ENCODE peak calls at places on chromosomes 13 and 19, in eight cellular contexts. One of them, this sample, is unnamed.

GRCh38 chr13:102273111-102273510 is 128.7 kb downstream of the FGF14 start:
- DNase-seq in adrenal gland: no peak
- DNase-seq in prostate gland: no peak
- DNase-seq in body of pancreas: no peak
- DNase-seq in pancreas: no peak
- DNase-seq in uterus: no peak
- DNase-seq in BJ: no peak
- DNase-seq in OCI-LY7: no peak
- DNase-seq in this sample: no peak

GRCh38 chr13:96460571-96460970 is 370.7 kb downstream of the HS6ST3 start:
- DNase-seq in adrenal gland: peak; percentile 36
- DNase-seq in prostate gland: no peak
- DNase-seq in body of pancreas: peak; percentile 32
- DNase-seq in pancreas: peak; percentile 24
- DNase-seq in uterus: no peak
- DNase-seq in BJ: no peak
- DNase-seq in OCI-LY7: no peak
- DNase-seq in this sample: no peak

GRCh38 chr19:13014101-13014920 is 19.0 kb downstream of the NFIX start:
- DNase-seq in adrenal gland: no peak
- DNase-seq in prostate gland: no peak
- DNase-seq in body of pancreas: no peak
- DNase-seq in pancreas: no peak
- DNase-seq in uterus: peak; percentile 59
- DNase-seq in BJ: no peak
- DNase-seq in OCI-LY7: no peak
- DNase-seq in this sample: no peak

GRCh38 chr19:12788025-12788681 is 3.1 kb upstream of the JUNB start:
- DNase-seq in adrenal gland: no peak
- DNase-seq in prostate gland: no peak
- DNase-seq in body of pancreas: no peak
- DNase-seq in pancreas: no peak
- DNase-seq in uterus: no peak
- DNase-seq in BJ: no peak
- DNase-seq in OCI-LY7: no peak
- DNase-seq in this sample: peak; percentile 19

GRCh38 chr13:80742027-80742426 is 401.1 kb upstream of the SPRY2 start:
- DNase-seq in adrenal gland: no peak
- DNase-seq in prostate gland: no peak
- DNase-seq in body of pancreas: no peak
- DNase-seq in pancreas: no peak
- DNase-seq in uterus: no peak
- DNase-seq in BJ: no peak
- DNase-seq in OCI-LY7: no peak
- DNase-seq in this sample: no peak

GRCh38 chr19:45887311-45887710 is 1.4 kb upstream of the IRF2BP1 start:
- DNase-seq in adrenal gland: peak; percentile 48
- DNase-seq in prostate gland: no peak
- DNase-seq in body of pancreas: no peak
- DNase-seq in pancreas: no peak
- DNase-seq in uterus: peak; percentile 72
- DNase-seq in BJ: no peak
- DNase-seq in OCI-LY7: no peak
- DNase-seq in this sample: no peak

GRCh38 chr19:44447864-44448674 is at the start of gene ZNF229:
- DNase-seq in adrenal gland: peak; percentile 92
- DNase-seq in prostate gland: peak; percentile 82
- DNase-seq in body of pancreas: peak; percentile 93
- DNase-seq in pancreas: peak; percentile 80
- DNase-seq in uterus: peak; percentile 71
- DNase-seq in BJ: peak; percentile 49
- DNase-seq in OCI-LY7: no peak
- DNase-seq in this sample: peak; percentile 89

GRCh38 chr13:31129419-31129818 is 32.3 kb downstream of the HSPH1 start:
- DNase-seq in adrenal gland: no peak
- DNase-seq in prostate gland: no peak
- DNase-seq in body of pancreas: no peak
- DNase-seq in pancreas: no peak
- DNase-seq in uterus: no peak
- DNase-seq in BJ: no peak
- DNase-seq in OCI-LY7: no peak
- DNase-seq in this sample: no peak

GRCh38 chr13:40261947-40262346 is 404.5 kb downstream of the FOXO1 start:
- DNase-seq in adrenal gland: no peak
- DNase-seq in prostate gland: no peak
- DNase-seq in body of pancreas: no peak
- DNase-seq in pancreas: no peak
- DNase-seq in uterus: no peak
- DNase-seq in BJ: no peak
- DNase-seq in OCI-LY7: no peak
- DNase-seq in this sample: no peak

GRCh38 chr19:588758-589692 is 656 bp upstream of the HCN2 start:
- DNase-seq in adrenal gland: no peak
- DNase-seq in prostate gland: no peak
- DNase-seq in body of pancreas: no peak
- DNase-seq in pancreas: no peak
- DNase-seq in uterus: no peak
- DNase-seq in BJ: no peak
- DNase-seq in OCI-LY7: peak; percentile 55
- DNase-seq in this sample: no peak

GRCh38 chr19:49687150-49687549 is 2.2 kb upstream of the ADM5 start:
- DNase-seq in adrenal gland: no peak
- DNase-seq in prostate gland: no peak
- DNase-seq in body of pancreas: no peak
- DNase-seq in pancreas: no peak
- DNase-seq in uterus: no peak
- DNase-seq in BJ: no peak
- DNase-seq in OCI-LY7: no peak
- DNase-seq in this sample: no peak

GRCh38 chr19:1046836-1047695 is 7.2 kb downstream of the ABCA7 start:
- DNase-seq in adrenal gland: no peak
- DNase-seq in prostate gland: no peak
- DNase-seq in body of pancreas: no peak
- DNase-seq in pancreas: no peak
- DNase-seq in uterus: no peak
- DNase-seq in BJ: no peak
- DNase-seq in OCI-LY7: no peak
- DNase-seq in this sample: no peak

GRCh38 chr13:109785892-109786450 is 412 bp downstream of the IRS2 start:
- DNase-seq in adrenal gland: no peak
- DNase-seq in prostate gland: no peak
- DNase-seq in body of pancreas: peak; percentile 29
- DNase-seq in pancreas: no peak
- DNase-seq in uterus: no peak
- DNase-seq in BJ: no peak
- DNase-seq in OCI-LY7: no peak
- DNase-seq in this sample: peak; percentile 19

GRCh38 chr19:48290341-48290922 is 20.6 kb downstream of the ZNF114 start:
- DNase-seq in adrenal gland: peak; percentile 28
- DNase-seq in prostate gland: no peak
- DNase-seq in body of pancreas: no peak
- DNase-seq in pancreas: no peak
- DNase-seq in uterus: peak; percentile 28
- DNase-seq in BJ: no peak
- DNase-seq in OCI-LY7: no peak
- DNase-seq in this sample: peak; percentile 53

GRCh38 chr13:100115693-100116254 is 26.9 kb downstream of the PCCA start:
- DNase-seq in adrenal gland: no peak
- DNase-seq in prostate gland: no peak
- DNase-seq in body of pancreas: no peak
- DNase-seq in pancreas: no peak
- DNase-seq in uterus: no peak
- DNase-seq in BJ: no peak
- DNase-seq in OCI-LY7: no peak
- DNase-seq in this sample: no peak

GRCh38 chr19:43432866-43433673 is 18.4 kb downstream of the TEX101 start:
- DNase-seq in adrenal gland: peak; percentile 75
- DNase-seq in prostate gland: peak; percentile 33
- DNase-seq in body of pancreas: peak; percentile 71
- DNase-seq in pancreas: peak; percentile 59
- DNase-seq in uterus: peak; percentile 22
- DNase-seq in BJ: no peak
- DNase-seq in OCI-LY7: peak; percentile 53
- DNase-seq in this sample: peak; percentile 49

GRCh38 chr13:90205911-90206310 is 1141.6 kb upstream of the MIR17HG start:
- DNase-seq in adrenal gland: no peak
- DNase-seq in prostate gland: no peak
- DNase-seq in body of pancreas: no peak
- DNase-seq in pancreas: no peak
- DNase-seq in uterus: no peak
- DNase-seq in BJ: no peak
- DNase-seq in OCI-LY7: no peak
- DNase-seq in this sample: no peak

GRCh38 chr13:88541993-88542392 is 870.8 kb downstream of the SLITRK5 start:
- DNase-seq in adrenal gland: no peak
- DNase-seq in prostate gland: no peak
- DNase-seq in body of pancreas: no peak
- DNase-seq in pancreas: no peak
- DNase-seq in uterus: no peak
- DNase-seq in BJ: no peak
- DNase-seq in OCI-LY7: no peak
- DNase-seq in this sample: no peak

GRCh38 chr13:18965347-18965855 is 216.2 kb downstream of the TUBA3C start:
- DNase-seq in adrenal gland: no peak
- DNase-seq in prostate gland: no peak
- DNase-seq in body of pancreas: no peak
- DNase-seq in pancreas: no peak
- DNase-seq in uterus: no peak
- DNase-seq in BJ: no peak
- DNase-seq in OCI-LY7: no peak
- DNase-seq in this sample: no peak

GRCh38 chr13:42173789-42174343 is 98.1 kb upstream of the AKAP11 start:
- DNase-seq in adrenal gland: no peak
- DNase-seq in prostate gland: no peak
- DNase-seq in body of pancreas: no peak
- DNase-seq in pancreas: no peak
- DNase-seq in uterus: no peak
- DNase-seq in BJ: no peak
- DNase-seq in OCI-LY7: no peak
- DNase-seq in this sample: no peak

GRCh38 chr13:42168497-42168896 is 103.5 kb upstream of the AKAP11 start:
- DNase-seq in adrenal gland: no peak
- DNase-seq in prostate gland: no peak
- DNase-seq in body of pancreas: no peak
- DNase-seq in pancreas: no peak
- DNase-seq in uterus: no peak
- DNase-seq in BJ: no peak
- DNase-seq in OCI-LY7: no peak
- DNase-seq in this sample: no peak

GRCh38 chr13:42174344-42175162 is 97.4 kb upstream of the AKAP11 start:
- DNase-seq in adrenal gland: peak; percentile 7
- DNase-seq in prostate gland: no peak
- DNase-seq in body of pancreas: no peak
- DNase-seq in pancreas: no peak
- DNase-seq in uterus: no peak
- DNase-seq in BJ: peak; percentile 32
- DNase-seq in OCI-LY7: no peak
- DNase-seq in this sample: no peak

GRCh38 chr13:42164557-42165125 is 107.3 kb upstream of the AKAP11 start:
- DNase-seq in adrenal gland: no peak
- DNase-seq in prostate gland: no peak
- DNase-seq in body of pancreas: no peak
- DNase-seq in pancreas: no peak
- DNase-seq in uterus: no peak
- DNase-seq in BJ: no peak
- DNase-seq in OCI-LY7: no peak
- DNase-seq in this sample: no peak

DNA sequence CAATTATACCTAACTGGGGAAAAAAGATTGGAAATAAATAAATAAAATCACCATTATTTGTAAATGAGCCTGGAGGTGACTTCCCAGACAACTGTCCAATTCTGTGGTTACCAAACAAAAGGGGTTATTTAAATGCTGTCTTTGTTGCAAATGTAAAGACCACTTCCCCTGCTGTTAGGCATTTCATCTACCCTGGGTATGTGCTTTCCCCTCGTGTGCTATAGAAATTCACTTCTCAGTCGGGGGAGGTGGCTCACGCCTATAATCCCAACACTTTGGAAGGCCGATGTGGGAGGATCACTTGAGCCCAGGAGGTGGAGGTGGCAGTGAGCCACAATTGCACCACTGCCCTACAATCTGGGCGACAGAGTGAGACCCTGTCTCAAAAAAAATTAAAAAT is 101.9 kb upstream of the AKAP11 start:
- DNase-seq in adrenal gland: no peak
- DNase-seq in prostate gland: no peak
- DNase-seq in body of pancreas: no peak
- DNase-seq in pancreas: no peak
- DNase-seq in uterus: no peak
- DNase-seq in BJ: no peak
- DNase-seq in OCI-LY7: no peak
- DNase-seq in this sample: no peak
- H3K36me3 ChIP-seq in adrenal gland: no peaks in the 10 kb centered on the region
- H3K36me3 ChIP-seq in prostate gland: no peaks in the 10 kb centered on the region
- H3K36me3 ChIP-seq in body of pancreas: no peaks in the 10 kb centered on the region
- H3K36me3 ChIP-seq in pancreas: no peaks in the 10 kb centered on the region
- H3K36me3 ChIP-seq in uterus: no peaks in the 10 kb centered on the region
- H3K36me3 ChIP-seq in BJ: no peaks in the 10 kb centered on the region
- H3K36me3 ChIP-seq in OCI-LY7: no peaks in the 10 kb centered on the region
- H3K36me3 ChIP-seq in this sample: no peaks in the 10 kb centered on the region

GRCh38 chr19:4049432-4049831 is 17.3 kb downstream of the ZBTB7A start:
- DNase-seq in adrenal gland: no peak
- DNase-seq in prostate gland: no peak
- DNase-seq in body of pancreas: no peak
- DNase-seq in pancreas: peak; percentile 35
- DNase-seq in uterus: no peak
- DNase-seq in BJ: no peak
- DNase-seq in OCI-LY7: no peak
- DNase-seq in this sample: no peak
- H3K36me3 ChIP-seq in adrenal gland: peaks cover 57% of the 10 kb centered on the region
- H3K36me3 ChIP-seq in prostate gland: peaks cover 18% of the 10 kb centered on the region
- H3K36me3 ChIP-seq in body of pancreas: peaks cover 14% of the 10 kb centered on the region
- H3K36me3 ChIP-seq in pancreas: peaks cover 17% of the 10 kb centered on the region
- H3K36me3 ChIP-seq in uterus: no peaks in the 10 kb centered on the region
- H3K36me3 ChIP-seq in BJ: peaks cover 28% of the 10 kb centered on the region
- H3K36me3 ChIP-seq in OCI-LY7: peaks cover 92% of the 10 kb centered on the region
- H3K36me3 ChIP-seq in this sample: peaks cover 5% of the 10 kb centered on the region

GRCh38 chr19:29823581-29824330 is 12.0 kb downstream of the CCNE1 start:
- DNase-seq in adrenal gland: no peak
- DNase-seq in prostate gland: no peak
- DNase-seq in body of pancreas: no peak
- DNase-seq in pancreas: no peak
- DNase-seq in uterus: no peak
- DNase-seq in BJ: no peak
- DNase-seq in OCI-LY7: no peak
- DNase-seq in this sample: no peak
- H3K36me3 ChIP-seq in adrenal gland: peaks cover 27% of the 10 kb centered on the region
- H3K36me3 ChIP-seq in prostate gland: no peaks in the 10 kb centered on the region
- H3K36me3 ChIP-seq in body of pancreas: no peaks in the 10 kb centered on the region
- H3K36me3 ChIP-seq in pancreas: no peaks in the 10 kb centered on the region
- H3K36me3 ChIP-seq in uterus: no peaks in the 10 kb centered on the region
- H3K36me3 ChIP-seq in BJ: peaks cover 5% of the 10 kb centered on the region
- H3K36me3 ChIP-seq in OCI-LY7: peaks cover 68% of the 10 kb centered on the region
- H3K36me3 ChIP-seq in this sample: peaks cover 23% of the 10 kb centered on the region

DNA sequence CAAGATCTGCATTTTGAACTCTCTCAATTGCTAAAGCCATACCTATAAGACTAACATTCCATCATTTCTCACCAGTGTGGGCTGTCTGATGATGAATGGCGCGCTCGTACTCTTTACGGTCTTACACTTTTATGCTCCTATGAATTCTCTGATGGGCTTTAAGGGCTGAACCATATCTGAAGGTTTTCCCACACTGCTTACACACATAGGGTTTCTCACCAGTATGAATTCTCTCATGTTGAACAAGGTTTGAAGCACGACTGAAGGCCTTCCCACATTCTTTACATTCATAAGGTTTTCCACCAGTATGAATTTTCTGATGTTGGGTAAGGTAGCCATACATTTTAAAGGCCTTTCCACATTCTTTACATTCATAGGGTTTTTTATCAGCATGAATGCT is 18.8 kb upstream of the ZNF607 start:
- DNase-seq in adrenal gland: no peak
- DNase-seq in prostate gland: no peak
- DNase-seq in body of pancreas: no peak
- DNase-seq in pancreas: no peak
- DNase-seq in uterus: no peak
- DNase-seq in BJ: no peak
- DNase-seq in OCI-LY7: no peak
- DNase-seq in this sample: no peak
- H3K36me3 ChIP-seq in adrenal gland: peaks cover 11% of the 10 kb centered on the region
- H3K36me3 ChIP-seq in prostate gland: peaks cover 12% of the 10 kb centered on the region
- H3K36me3 ChIP-seq in body of pancreas: peaks cover 8% of the 10 kb centered on the region
- H3K36me3 ChIP-seq in pancreas: peaks cover 22% of the 10 kb centered on the region
- H3K36me3 ChIP-seq in uterus: no peaks in the 10 kb centered on the region
- H3K36me3 ChIP-seq in BJ: peaks cover 2% of the 10 kb centered on the region
- H3K36me3 ChIP-seq in OCI-LY7: peaks cover 19% of the 10 kb centered on the region
- H3K36me3 ChIP-seq in this sample: peaks cover 12% of the 10 kb centered on the region

This sample was measured in PC-9.